ENCODE peak calls at places on chromosomes 1 and 21, in ten cellular contexts. X is mammary epithelial cell; A is stimulated activated CD8-positive, alpha-beta memory T cell treated with anti-CD3 and anti-CD28 coated beads, Interleukin-15, amount 100 ng/mL, for 48 hours; B is psoas muscle; E is WTC11; W is Peyer's patch; O is activated CD8-positive, alpha-beta memory T cell treated with anti-CD3 and anti-CD28 coated beads for 24 hours; Z is NCI-H748 treated with DMSO at 0.1 percent for 48 hours; U is T follicular helper cell; Y is activated T-cell treated with anti-CD3 and anti-CD28 coated beads, Interleukin-2, amount 50 U/mL, for 72 hours. I is an unnamed sample.

GRCh38 chr1:25913166-25913565 is 6.9 kb upstream of the STMN1 start:
- DNase-seq in A (no peak), O (no peak), W (no peak), X (no peak), Z (no peak), Y (no peak), U (no peak), B (no peak), E (no peak), I (no peak)

GRCh38 chr1:161440312-161440894 is 64.9 kb upstream of the FCGR2A start:
- DNase-seq in W (peak), Y (peak), B (peak), X (peak), A (peak), U (peak), E (peak), O (peak), Z (no peak), I (peak)

GRCh38 chr1:68791800-68792199 is 294.9 kb upstream of the DEPDC1 start:
- DNase-seq in B (no peak), U (no peak), O (no peak), X (no peak), Y (no peak), E (peak), W (no peak), A (no peak), Z (no peak), I (no peak)

GRCh38 chr21:27759091-27759659 is 792.3 kb upstream of the ADAMTS5 start:
- DNase-seq in Z (no peak), E (peak), A (no peak), U (no peak), W (no peak), X (no peak), O (no peak), B (no peak), Y (no peak), I (no peak)

GRCh38 chr21:44365251-44365966 is 12.0 kb downstream of the TRPM2 start:
- DNase-seq in W (no peak), E (no peak), B (no peak), X (no peak), Y (no peak), Z (no peak), O (no peak), A (no peak), U (no peak), I (no peak)

GRCh38 chr1:118160825-118161224 is 24.2 kb downstream of the SPAG17 start:
- DNase-seq in U (no peak), B (no peak), Z (no peak), Y (no peak), X (peak), W (no peak), A (no peak), E (no peak), O (no peak), I (no peak)

GRCh38 chr21:33950425-33951079 is 34.9 kb upstream of the ATP5PO start:
- DNase-seq in Y (no peak), E (no peak), Z (no peak), B (no peak), A (no peak), U (no peak), X (no peak), W (no peak), O (peak), I (no peak)

GRCh38 chr1:17427696-17428660 is 11.5 kb downstream of the RCC2 start:
- DNase-seq in Z (no peak), W (no peak), A (no peak), X (no peak), O (no peak), B (no peak), E (no peak), U (no peak), Y (no peak), I (no peak)

GRCh38 chr1:14367444-14367843 is 231.0 kb upstream of the KAZN start:
- DNase-seq in W (no peak), O (no peak), E (no peak), U (no peak), Y (no peak), Z (peak), B (no peak), A (no peak), X (no peak), I (no peak)

GRCh38 chr1:72283204-72284083 is 1.1 kb upstream of the NEGR1 start:
- DNase-seq in O (peak), E (peak), X (peak), W (no peak), U (no peak), B (peak), Y (peak), Z (peak), A (no peak), I (no peak)

GRCh38 chr1:18556364-18556763 is 74.3 kb upstream of the PAX7 start:
- DNase-seq in Z (no peak), Y (no peak), O (no peak), U (no peak), W (no peak), A (no peak), B (no peak), X (no peak), E (no peak), I (no peak)

GRCh38 chr1:60145746-60146145 is 72.2 kb upstream of the C1orf87 start:
- DNase-seq in W (no peak), U (no peak), Y (no peak), Z (no peak), X (no peak), A (no peak), E (no peak), B (no peak), O (no peak), I (no peak)

GRCh38 chr1:90899263-90899662 is 122.6 kb downstream of the ZNF644 start:
- DNase-seq in W (no peak), B (no peak), A (no peak), U (no peak), O (no peak), X (no peak), E (no peak), Z (no peak), Y (no peak), I (no peak)

GRCh38 chr1:171595324-171595723 is 26.7 kb upstream of the MYOCOS start:
- DNase-seq in E (no peak), W (no peak), Z (no peak), U (no peak), B (no peak), Y (no peak), A (no peak), X (no peak), O (no peak), I (no peak)

GRCh38 chr1:165424454-165425283 is 20.3 kb downstream of the RXRG start:
- DNase-seq in X (no peak), O (peak), Y (peak), A (no peak), W (no peak), B (peak), E (no peak), U (no peak), Z (no peak), I (no peak)

GRCh38 chr1:195591917-195592672 is 1016.1 kb downstream of the KCNT2 start:
- DNase-seq in Z (no peak), B (no peak), W (no peak), E (no peak), Y (no peak), X (peak), U (no peak), O (no peak), A (no peak), I (no peak)

GRCh38 chr1:16165548-16165947 is 9.7 kb upstream of the EPHA2 start:
- DNase-seq in E (no peak), U (no peak), B (no peak), Y (no peak), Z (no peak), O (no peak), W (no peak), A (no peak), X (no peak), I (no peak)

GRCh38 chr1:94050263-94050662 is 70.7 kb downstream of the ABCA4 start:
- DNase-seq in A (no peak), Z (no peak), E (no peak), B (no peak), W (no peak), Y (no peak), O (no peak), U (no peak), X (peak), I (no peak)